ENCODE peak calls at places on chromosome 3, in nine cellular contexts. One of them, this sample, is unnamed.

GRCh38 chr3:84724877-84725276 is 233.9 kb upstream of the CADM2 start:
- DNase-seq in activated effector memory CD4-positive, alpha-beta T cell treated with anti-CD3 and anti-CD28 coated beads, Interleukin-2, amount 50 U/mL, for 16 hours: no peak
- DNase-seq in GM03348: no peak
- DNase-seq in glomerular endothelial cell: no peak
- DNase-seq in NCI-H460: peak; percentile 90
- DNase-seq in NCI-H1436: no peak
- DNase-seq in transverse colon: no peak
- DNase-seq in left ventricle myocardium superior: no peak
- DNase-seq in psoas muscle: no peak
- DNase-seq in this sample: no peak

GRCh38 chr3:38108649-38109579 is 28.0 kb downstream of the ACAA1 start:
- DNase-seq in NCI-H460: no peak
- DNase-seq in psoas muscle: no peak
- DNase-seq in NCI-H1436: no peak
- DNase-seq in left ventricle myocardium superior: no peak
- DNase-seq in activated effector memory CD4-positive, alpha-beta T cell treated with anti-CD3 and anti-CD28 coated beads, Interleukin-2, amount 50 U/mL, for 16 hours: no peak
- DNase-seq in transverse colon: no peak
- DNase-seq in glomerular endothelial cell: no peak
- DNase-seq in GM03348: no peak
- DNase-seq in this sample: no peak

GRCh38 chr3:5001135-5001534 is 21.9 kb downstream of the BHLHE40 start:
- DNase-seq in GM03348: no peak
- DNase-seq in transverse colon: no peak
- DNase-seq in left ventricle myocardium superior: no peak
- DNase-seq in glomerular endothelial cell: no peak
- DNase-seq in psoas muscle: no peak
- DNase-seq in NCI-H1436: no peak
- DNase-seq in NCI-H460: no peak
- DNase-seq in activated effector memory CD4-positive, alpha-beta T cell treated with anti-CD3 and anti-CD28 coated beads, Interleukin-2, amount 50 U/mL, for 16 hours: peak; percentile 52
- DNase-seq in this sample: no peak

GRCh38 chr3:126748701-126749546 is 44.9 kb downstream of the CHCHD6 start:
- DNase-seq in activated effector memory CD4-positive, alpha-beta T cell treated with anti-CD3 and anti-CD28 coated beads, Interleukin-2, amount 50 U/mL, for 16 hours: no peak
- DNase-seq in NCI-H460: no peak
- DNase-seq in psoas muscle: no peak
- DNase-seq in left ventricle myocardium superior: no peak
- DNase-seq in glomerular endothelial cell: no peak
- DNase-seq in transverse colon: no peak
- DNase-seq in NCI-H1436: no peak
- DNase-seq in GM03348: no peak
- DNase-seq in this sample: no peak

GRCh38 chr3:71584216-71585061 is 911 bp upstream of the FOXP1 start:
- DNase-seq in activated effector memory CD4-positive, alpha-beta T cell treated with anti-CD3 and anti-CD28 coated beads, Interleukin-2, amount 50 U/mL, for 16 hours: peak; percentile 82
- DNase-seq in GM03348: peak; percentile 58
- DNase-seq in NCI-H1436: no peak
- DNase-seq in NCI-H460: no peak
- DNase-seq in transverse colon: peak; percentile 56
- DNase-seq in left ventricle myocardium superior: peak; percentile 39
- DNase-seq in glomerular endothelial cell: no peak
- DNase-seq in psoas muscle: peak; percentile 54
- DNase-seq in this sample: peak; percentile 77

GRCh38 chr3:112561085-112561692 is 573 bp downstream of the ATG3 start:
- DNase-seq in psoas muscle: peak; percentile 79
- DNase-seq in transverse colon: peak; percentile 80
- DNase-seq in activated effector memory CD4-positive, alpha-beta T cell treated with anti-CD3 and anti-CD28 coated beads, Interleukin-2, amount 50 U/mL, for 16 hours: peak; percentile 86
- DNase-seq in GM03348: peak; percentile 72
- DNase-seq in NCI-H460: peak; percentile 65
- DNase-seq in left ventricle myocardium superior: peak; percentile 63
- DNase-seq in NCI-H1436: peak; percentile 68
- DNase-seq in glomerular endothelial cell: no peak
- DNase-seq in this sample: peak; percentile 82

GRCh38 chr3:154224366-154224765 is 99.9 kb downstream of the DHX36 start:
- DNase-seq in psoas muscle: no peak
- DNase-seq in transverse colon: no peak
- DNase-seq in left ventricle myocardium superior: no peak
- DNase-seq in GM03348: no peak
- DNase-seq in activated effector memory CD4-positive, alpha-beta T cell treated with anti-CD3 and anti-CD28 coated beads, Interleukin-2, amount 50 U/mL, for 16 hours: no peak
- DNase-seq in NCI-H460: no peak
- DNase-seq in glomerular endothelial cell: no peak
- DNase-seq in NCI-H1436: no peak
- DNase-seq in this sample: no peak

GRCh38 chr3:192915724-192916123 is 1.9 kb downstream of the MB21D2 start:
- DNase-seq in transverse colon: no peak
- DNase-seq in NCI-H1436: no peak
- DNase-seq in psoas muscle: no peak
- DNase-seq in GM03348: no peak
- DNase-seq in left ventricle myocardium superior: no peak
- DNase-seq in glomerular endothelial cell: no peak
- DNase-seq in activated effector memory CD4-positive, alpha-beta T cell treated with anti-CD3 and anti-CD28 coated beads, Interleukin-2, amount 50 U/mL, for 16 hours: no peak
- DNase-seq in NCI-H460: no peak
- DNase-seq in this sample: peak; percentile 46

GRCh38 chr3:14154242-14154641 is 24.2 kb downstream of the XPC start:
- DNase-seq in transverse colon: no peak
- DNase-seq in glomerular endothelial cell: no peak
- DNase-seq in activated effector memory CD4-positive, alpha-beta T cell treated with anti-CD3 and anti-CD28 coated beads, Interleukin-2, amount 50 U/mL, for 16 hours: no peak
- DNase-seq in left ventricle myocardium superior: no peak
- DNase-seq in NCI-H1436: no peak
- DNase-seq in NCI-H460: no peak
- DNase-seq in GM03348: no peak
- DNase-seq in psoas muscle: no peak
- DNase-seq in this sample: no peak

GRCh38 chr3:84958495-84959469 is at the start of gene CADM2:
- DNase-seq in activated effector memory CD4-positive, alpha-beta T cell treated with anti-CD3 and anti-CD28 coated beads, Interleukin-2, amount 50 U/mL, for 16 hours: peak; percentile 82
- DNase-seq in left ventricle myocardium superior: peak; percentile 88
- DNase-seq in NCI-H460: peak; percentile 85
- DNase-seq in transverse colon: peak; percentile 83
- DNase-seq in glomerular endothelial cell: peak; percentile 4
- DNase-seq in psoas muscle: peak; percentile 94
- DNase-seq in NCI-H1436: peak; percentile 79
- DNase-seq in GM03348: peak; percentile 99
- DNase-seq in this sample: peak; percentile 71

GRCh38 chr3:192883512-192883911 is 34.1 kb downstream of the MB21D2 start:
- DNase-seq in psoas muscle: no peak
- DNase-seq in activated effector memory CD4-positive, alpha-beta T cell treated with anti-CD3 and anti-CD28 coated beads, Interleukin-2, amount 50 U/mL, for 16 hours: no peak
- DNase-seq in transverse colon: no peak
- DNase-seq in NCI-H460: no peak
- DNase-seq in glomerular endothelial cell: no peak
- DNase-seq in left ventricle myocardium superior: no peak
- DNase-seq in GM03348: no peak
- DNase-seq in NCI-H1436: no peak
- DNase-seq in this sample: no peak

GRCh38 chr3:34780973-34781372 is 858.4 kb upstream of the ARPP21 start:
- DNase-seq in transverse colon: no peak
- DNase-seq in activated effector memory CD4-positive, alpha-beta T cell treated with anti-CD3 and anti-CD28 coated beads, Interleukin-2, amount 50 U/mL, for 16 hours: no peak
- DNase-seq in GM03348: no peak
- DNase-seq in NCI-H1436: no peak
- DNase-seq in NCI-H460: no peak
- DNase-seq in glomerular endothelial cell: no peak
- DNase-seq in left ventricle myocardium superior: no peak
- DNase-seq in psoas muscle: no peak
- DNase-seq in this sample: no peak

GRCh38 chr3:131694351-131694750 is 191.6 kb upstream of the MRPL3 start:
- DNase-seq in NCI-H460: no peak
- DNase-seq in glomerular endothelial cell: no peak
- DNase-seq in NCI-H1436: no peak
- DNase-seq in left ventricle myocardium superior: no peak
- DNase-seq in psoas muscle: no peak
- DNase-seq in activated effector memory CD4-positive, alpha-beta T cell treated with anti-CD3 and anti-CD28 coated beads, Interleukin-2, amount 50 U/mL, for 16 hours: no peak
- DNase-seq in transverse colon: no peak
- DNase-seq in GM03348: peak; percentile 53
- DNase-seq in this sample: no peak

GRCh38 chr3:18500322-18500721 is 75.2 kb upstream of the SATB1 start:
- DNase-seq in GM03348: no peak
- DNase-seq in activated effector memory CD4-positive, alpha-beta T cell treated with anti-CD3 and anti-CD28 coated beads, Interleukin-2, amount 50 U/mL, for 16 hours: no peak
- DNase-seq in left ventricle myocardium superior: no peak
- DNase-seq in transverse colon: no peak
- DNase-seq in glomerular endothelial cell: no peak
- DNase-seq in NCI-H1436: no peak
- DNase-seq in NCI-H460: no peak
- DNase-seq in psoas muscle: no peak
- DNase-seq in this sample: no peak

GRCh38 chr3:187567741-187568140 is 102.5 kb downstream of the SST start:
- DNase-seq in NCI-H460: no peak
- DNase-seq in psoas muscle: no peak
- DNase-seq in glomerular endothelial cell: no peak
- DNase-seq in activated effector memory CD4-positive, alpha-beta T cell treated with anti-CD3 and anti-CD28 coated beads, Interleukin-2, amount 50 U/mL, for 16 hours: no peak
- DNase-seq in NCI-H1436: no peak
- DNase-seq in transverse colon: no peak
- DNase-seq in GM03348: peak; percentile 82
- DNase-seq in left ventricle myocardium superior: no peak
- DNase-seq in this sample: no peak

GRCh38 chr3:177320765-177321247 is 123.5 kb upstream of the TBL1XR1 start:
- DNase-seq in activated effector memory CD4-positive, alpha-beta T cell treated with anti-CD3 and anti-CD28 coated beads, Interleukin-2, amount 50 U/mL, for 16 hours: no peak
- DNase-seq in NCI-H460: no peak
- DNase-seq in psoas muscle: no peak
- DNase-seq in NCI-H1436: no peak
- DNase-seq in transverse colon: no peak
- DNase-seq in glomerular endothelial cell: no peak
- DNase-seq in GM03348: peak; percentile 7
- DNase-seq in left ventricle myocardium superior: no peak
- DNase-seq in this sample: no peak

GRCh38 chr3:52181543-52181942 is 16.4 kb upstream of the ALAS1 start:
- DNase-seq in transverse colon: no peak
- DNase-seq in left ventricle myocardium superior: no peak
- DNase-seq in activated effector memory CD4-positive, alpha-beta T cell treated with anti-CD3 and anti-CD28 coated beads, Interleukin-2, amount 50 U/mL, for 16 hours: no peak
- DNase-seq in glomerular endothelial cell: no peak
- DNase-seq in GM03348: peak; percentile 56
- DNase-seq in NCI-H1436: no peak
- DNase-seq in NCI-H460: no peak
- DNase-seq in psoas muscle: no peak
- DNase-seq in this sample: no peak

GRCh38 chr3:51680196-51680595 is 9.1 kb downstream of the TEX264 start:
- DNase-seq in psoas muscle: peak; percentile 28
- DNase-seq in GM03348: no peak
- DNase-seq in activated effector memory CD4-positive, alpha-beta T cell treated with anti-CD3 and anti-CD28 coated beads, Interleukin-2, amount 50 U/mL, for 16 hours: no peak
- DNase-seq in transverse colon: no peak
- DNase-seq in glomerular endothelial cell: no peak
- DNase-seq in left ventricle myocardium superior: peak; percentile 8
- DNase-seq in NCI-H460: no peak
- DNase-seq in NCI-H1436: no peak
- DNase-seq in this sample: no peak

GRCh38 chr3:107897471-107898180 is 193.2 kb downstream of the CD47 start:
- DNase-seq in psoas muscle: no peak
- DNase-seq in NCI-H460: no peak
- DNase-seq in activated effector memory CD4-positive, alpha-beta T cell treated with anti-CD3 and anti-CD28 coated beads, Interleukin-2, amount 50 U/mL, for 16 hours: no peak
- DNase-seq in GM03348: no peak
- DNase-seq in NCI-H1436: peak; percentile 36
- DNase-seq in transverse colon: no peak
- DNase-seq in left ventricle myocardium superior: no peak
- DNase-seq in glomerular endothelial cell: no peak
- DNase-seq in this sample: no peak

GRCh38 chr3:44342191-44342790 is 3.7 kb downstream of the TCAIM start:
- DNase-seq in GM03348: peak; percentile 55
- DNase-seq in NCI-H1436: no peak
- DNase-seq in NCI-H460: no peak
- DNase-seq in activated effector memory CD4-positive, alpha-beta T cell treated with anti-CD3 and anti-CD28 coated beads, Interleukin-2, amount 50 U/mL, for 16 hours: no peak
- DNase-seq in glomerular endothelial cell: no peak
- DNase-seq in psoas muscle: no peak
- DNase-seq in left ventricle myocardium superior: no peak
- DNase-seq in transverse colon: no peak
- DNase-seq in this sample: no peak

GRCh38 chr3:141294848-141295247 is 63.2 kb downstream of the PXYLP1 start:
- DNase-seq in GM03348: peak; percentile 52
- DNase-seq in NCI-H460: no peak
- DNase-seq in glomerular endothelial cell: no peak
- DNase-seq in left ventricle myocardium superior: no peak
- DNase-seq in psoas muscle: no peak
- DNase-seq in transverse colon: no peak
- DNase-seq in activated effector memory CD4-positive, alpha-beta T cell treated with anti-CD3 and anti-CD28 coated beads, Interleukin-2, amount 50 U/mL, for 16 hours: no peak
- DNase-seq in NCI-H1436: no peak
- DNase-seq in this sample: no peak

GRCh38 chr3:52831500-52832301 is 1.2 kb upstream of the ITIH4 start:
- DNase-seq in left ventricle myocardium superior: peak; percentile 48
- DNase-seq in glomerular endothelial cell: peak; percentile 27
- DNase-seq in psoas muscle: peak; percentile 92
- DNase-seq in activated effector memory CD4-positive, alpha-beta T cell treated with anti-CD3 and anti-CD28 coated beads, Interleukin-2, amount 50 U/mL, for 16 hours: no peak
- DNase-seq in NCI-H1436: no peak
- DNase-seq in NCI-H460: peak; percentile 61
- DNase-seq in GM03348: peak; percentile 88
- DNase-seq in transverse colon: peak; percentile 34
- DNase-seq in this sample: peak; percentile 66

GRCh38 chr3:143119974-143120715 is 574 bp downstream of the CHST2 start:
- DNase-seq in NCI-H1436: no peak
- DNase-seq in psoas muscle: peak; percentile 49
- DNase-seq in GM03348: peak; percentile 57
- DNase-seq in left ventricle myocardium superior: peak; percentile 32
- DNase-seq in transverse colon: peak; percentile 17
- DNase-seq in glomerular endothelial cell: no peak
- DNase-seq in NCI-H460: no peak
- DNase-seq in activated effector memory CD4-positive, alpha-beta T cell treated with anti-CD3 and anti-CD28 coated beads, Interleukin-2, amount 50 U/mL, for 16 hours: peak; percentile 73
- DNase-seq in this sample: no peak

GRCh38 chr3:30475038-30475808 is 131.2 kb upstream of the TGFBR2 start:
- DNase-seq in activated effector memory CD4-positive, alpha-beta T cell treated with anti-CD3 and anti-CD28 coated beads, Interleukin-2, amount 50 U/mL, for 16 hours: no peak
- DNase-seq in NCI-H460: no peak
- DNase-seq in NCI-H1436: no peak
- DNase-seq in transverse colon: no peak
- DNase-seq in psoas muscle: no peak
- DNase-seq in left ventricle myocardium superior: no peak
- DNase-seq in glomerular endothelial cell: no peak
- DNase-seq in GM03348: no peak
- DNase-seq in this sample: no peak

GRCh38 chr3:46535746-46536145 is 30.4 kb downstream of the LRRC2 start:
- DNase-seq in NCI-H460: no peak
- DNase-seq in activated effector memory CD4-positive, alpha-beta T cell treated with anti-CD3 and anti-CD28 coated beads, Interleukin-2, amount 50 U/mL, for 16 hours: no peak
- DNase-seq in GM03348: no peak
- DNase-seq in left ventricle myocardium superior: no peak
- DNase-seq in glomerular endothelial cell: no peak
- DNase-seq in transverse colon: no peak
- DNase-seq in NCI-H1436: no peak
- DNase-seq in psoas muscle: no peak
- DNase-seq in this sample: no peak

GRCh38 chr3:77411990-77412389 is 372.1 kb downstream of the ROBO2 start:
- DNase-seq in glomerular endothelial cell: no peak
- DNase-seq in NCI-H460: no peak
- DNase-seq in psoas muscle: no peak
- DNase-seq in left ventricle myocardium superior: no peak
- DNase-seq in activated effector memory CD4-positive, alpha-beta T cell treated with anti-CD3 and anti-CD28 coated beads, Interleukin-2, amount 50 U/mL, for 16 hours: no peak
- DNase-seq in GM03348: no peak
- DNase-seq in NCI-H1436: no peak
- DNase-seq in transverse colon: no peak
- DNase-seq in this sample: no peak

GRCh38 chr3:16456784-16457415 is 56.6 kb downstream of the RFTN1 start:
- DNase-seq in GM03348: no peak
- DNase-seq in NCI-H1436: no peak
- DNase-seq in NCI-H460: no peak
- DNase-seq in glomerular endothelial cell: no peak
- DNase-seq in transverse colon: peak; percentile 11
- DNase-seq in left ventricle myocardium superior: no peak
- DNase-seq in activated effector memory CD4-positive, alpha-beta T cell treated with anti-CD3 and anti-CD28 coated beads, Interleukin-2, amount 50 U/mL, for 16 hours: no peak
- DNase-seq in psoas muscle: no peak
- DNase-seq in this sample: no peak

GRCh38 chr3:15360786-15361493 is 28.6 kb upstream of the SH3BP5 start:
- DNase-seq in left ventricle myocardium superior: no peak
- DNase-seq in psoas muscle: no peak
- DNase-seq in glomerular endothelial cell: no peak
- DNase-seq in transverse colon: no peak
- DNase-seq in GM03348: peak; percentile 65
- DNase-seq in NCI-H460: no peak
- DNase-seq in NCI-H1436: no peak
- DNase-seq in activated effector memory CD4-positive, alpha-beta T cell treated with anti-CD3 and anti-CD28 coated beads, Interleukin-2, amount 50 U/mL, for 16 hours: no peak
- DNase-seq in this sample: no peak

GRCh38 chr3:175940243-175940642 is 1081.1 kb downstream of the NAALADL2 start:
- DNase-seq in NCI-H1436: no peak
- DNase-seq in transverse colon: no peak
- DNase-seq in left ventricle myocardium superior: no peak
- DNase-seq in psoas muscle: no peak
- DNase-seq in NCI-H460: no peak
- DNase-seq in glomerular endothelial cell: no peak
- DNase-seq in GM03348: peak; percentile 12
- DNase-seq in activated effector memory CD4-positive, alpha-beta T cell treated with anti-CD3 and anti-CD28 coated beads, Interleukin-2, amount 50 U/mL, for 16 hours: no peak
- DNase-seq in this sample: no peak

GRCh38 chr3:135982922-135983581 is 17.5 kb downstream of the PPP2R3A start:
- DNase-seq in NCI-H460: no peak
- DNase-seq in GM03348: peak; percentile 52
- DNase-seq in glomerular endothelial cell: no peak
- DNase-seq in NCI-H1436: no peak
- DNase-seq in activated effector memory CD4-positive, alpha-beta T cell treated with anti-CD3 and anti-CD28 coated beads, Interleukin-2, amount 50 U/mL, for 16 hours: no peak
- DNase-seq in transverse colon: no peak
- DNase-seq in psoas muscle: no peak
- DNase-seq in left ventricle myocardium superior: no peak
- DNase-seq in this sample: no peak

GRCh38 chr3:34948431-34948971 is 690.8 kb upstream of the ARPP21 start:
- DNase-seq in NCI-H460: no peak
- DNase-seq in GM03348: no peak
- DNase-seq in psoas muscle: no peak
- DNase-seq in transverse colon: no peak
- DNase-seq in glomerular endothelial cell: peak; percentile 34
- DNase-seq in activated effector memory CD4-positive, alpha-beta T cell treated with anti-CD3 and anti-CD28 coated beads, Interleukin-2, amount 50 U/mL, for 16 hours: no peak
- DNase-seq in left ventricle myocardium superior: no peak
- DNase-seq in NCI-H1436: no peak
- DNase-seq in this sample: no peak

This sample was measured in small intestine.